ENCODE peak calls at places on chromosomes 12 and 14, in nine cellular contexts. One of them, this sample, is unnamed.

GRCh38 chr12:130945793-130946492 is 7.8 kb upstream of the ADGRD1 start:
- DNase-seq in iPS-NIHi11: no peak
- DNase-seq in amniotic stem cell: no peak
- DNase-seq in amygdala: no peak
- DNase-seq in cerebellum: no peak
- DNase-seq in NCI-H446: no peak
- DNase-seq in astrocyte of the spinal cord: no peak
- DNase-seq in cardiac muscle cell: no peak
- DNase-seq in left ventricle myocardium inferior: no peak
- DNase-seq in this sample: peak

GRCh38 chr14:83058068-83058467 is 1524.4 kb upstream of the SEL1L start:
- DNase-seq in amygdala: no peak
- DNase-seq in amniotic stem cell: no peak
- DNase-seq in iPS-NIHi11: no peak
- DNase-seq in NCI-H446: no peak
- DNase-seq in left ventricle myocardium inferior: no peak
- DNase-seq in astrocyte of the spinal cord: no peak
- DNase-seq in cardiac muscle cell: no peak
- DNase-seq in cerebellum: no peak
- DNase-seq in this sample: no peak

GRCh38 chr14:70096866-70097265 is 91.9 kb downstream of the SLC8A3 start:
- DNase-seq in astrocyte of the spinal cord: no peak
- DNase-seq in left ventricle myocardium inferior: no peak
- DNase-seq in cerebellum: no peak
- DNase-seq in amygdala: no peak
- DNase-seq in NCI-H446: no peak
- DNase-seq in cardiac muscle cell: peak
- DNase-seq in amniotic stem cell: no peak
- DNase-seq in iPS-NIHi11: peak
- DNase-seq in this sample: no peak

GRCh38 chr14:90739318-90740077 is 76.7 kb downstream of the TTC7B start:
- DNase-seq in astrocyte of the spinal cord: no peak
- DNase-seq in left ventricle myocardium inferior: no peak
- DNase-seq in amygdala: no peak
- DNase-seq in cerebellum: no peak
- DNase-seq in NCI-H446: peak
- DNase-seq in cardiac muscle cell: no peak
- DNase-seq in iPS-NIHi11: no peak
- DNase-seq in amniotic stem cell: no peak
- DNase-seq in this sample: no peak

GRCh38 chr14:104249092-104249491 is 110.7 kb downstream of the KIF26A start:
- DNase-seq in cerebellum: no peak
- DNase-seq in iPS-NIHi11: no peak
- DNase-seq in astrocyte of the spinal cord: no peak
- DNase-seq in NCI-H446: no peak
- DNase-seq in left ventricle myocardium inferior: no peak
- DNase-seq in amygdala: no peak
- DNase-seq in amniotic stem cell: no peak
- DNase-seq in cardiac muscle cell: no peak
- DNase-seq in this sample: no peak

GRCh38 chr14:96895658-96896271 is 98.6 kb downstream of the VRK1 start:
- DNase-seq in NCI-H446: no peak
- DNase-seq in amniotic stem cell: no peak
- DNase-seq in iPS-NIHi11: no peak
- DNase-seq in astrocyte of the spinal cord: no peak
- DNase-seq in cerebellum: no peak
- DNase-seq in left ventricle myocardium inferior: no peak
- DNase-seq in cardiac muscle cell: no peak
- DNase-seq in amygdala: no peak
- DNase-seq in this sample: no peak

GRCh38 chr12:47408171-47408871 is 297.5 kb downstream of the RPAP3 start:
- DNase-seq in astrocyte of the spinal cord: no peak
- DNase-seq in amniotic stem cell: no peak
- DNase-seq in iPS-NIHi11: peak
- DNase-seq in left ventricle myocardium inferior: no peak
- DNase-seq in cardiac muscle cell: no peak
- DNase-seq in cerebellum: no peak
- DNase-seq in NCI-H446: no peak
- DNase-seq in amygdala: no peak
- DNase-seq in this sample: no peak

GRCh38 chr12:57280234-57281062 is 29.5 kb upstream of the STAC3 start:
- DNase-seq in cardiac muscle cell: no peak
- DNase-seq in left ventricle myocardium inferior: no peak
- DNase-seq in amygdala: no peak
- DNase-seq in NCI-H446: no peak
- DNase-seq in iPS-NIHi11: peak
- DNase-seq in cerebellum: no peak
- DNase-seq in astrocyte of the spinal cord: peak
- DNase-seq in amniotic stem cell: peak
- DNase-seq in this sample: no peak

GRCh38 chr12:128353271-128353670 is 86.3 kb downstream of the TMEM132C start:
- DNase-seq in left ventricle myocardium inferior: no peak
- DNase-seq in astrocyte of the spinal cord: no peak
- DNase-seq in cerebellum: no peak
- DNase-seq in iPS-NIHi11: no peak
- DNase-seq in amniotic stem cell: no peak
- DNase-seq in cardiac muscle cell: no peak
- DNase-seq in amygdala: no peak
- DNase-seq in NCI-H446: no peak
- DNase-seq in this sample: no peak

GRCh38 chr12:32034045-32034444 is 72.6 kb upstream of the BICD1 start:
- DNase-seq in amniotic stem cell: no peak
- DNase-seq in amygdala: no peak
- DNase-seq in cerebellum: no peak
- DNase-seq in cardiac muscle cell: peak
- DNase-seq in iPS-NIHi11: no peak
- DNase-seq in NCI-H446: no peak
- DNase-seq in left ventricle myocardium inferior: no peak
- DNase-seq in astrocyte of the spinal cord: no peak
- DNase-seq in this sample: no peak

GRCh38 chr12:6646276-6647082 is 753 bp downstream of the ACRBP start:
- DNase-seq in amniotic stem cell: no peak
- DNase-seq in cerebellum: peak
- DNase-seq in iPS-NIHi11: peak
- DNase-seq in left ventricle myocardium inferior: no peak
- DNase-seq in astrocyte of the spinal cord: no peak
- DNase-seq in NCI-H446: no peak
- DNase-seq in cardiac muscle cell: no peak
- DNase-seq in amygdala: no peak
- DNase-seq in this sample: no peak

GRCh38 chr12:27524839-27525238 is 833 bp downstream of the PPFIBP1 start:
- DNase-seq in cerebellum: no peak
- DNase-seq in iPS-NIHi11: no peak
- DNase-seq in amniotic stem cell: no peak
- DNase-seq in astrocyte of the spinal cord: peak
- DNase-seq in left ventricle myocardium inferior: no peak
- DNase-seq in NCI-H446: no peak
- DNase-seq in cardiac muscle cell: no peak
- DNase-seq in amygdala: no peak
- DNase-seq in this sample: peak

GRCh38 chr12:132600048-132601032 is 10.0 kb downstream of the LRCOL1 start:
- DNase-seq in astrocyte of the spinal cord: peak
- DNase-seq in cerebellum: peak
- DNase-seq in cardiac muscle cell: peak
- DNase-seq in left ventricle myocardium inferior: peak
- DNase-seq in iPS-NIHi11: peak
- DNase-seq in NCI-H446: peak
- DNase-seq in amygdala: peak
- DNase-seq in amniotic stem cell: no peak
- DNase-seq in this sample: peak

GRCh38 chr12:130951636-130952035 is 2.1 kb upstream of the ADGRD1 start:
- DNase-seq in cerebellum: no peak
- DNase-seq in NCI-H446: no peak
- DNase-seq in iPS-NIHi11: no peak
- DNase-seq in astrocyte of the spinal cord: no peak
- DNase-seq in cardiac muscle cell: no peak
- DNase-seq in amniotic stem cell: no peak
- DNase-seq in left ventricle myocardium inferior: no peak
- DNase-seq in amygdala: no peak
- DNase-seq in this sample: no peak

GRCh38 chr14:105855246-105855892 is 329.0 kb downstream of the TMEM121 start:
- DNase-seq in cerebellum: no peak
- DNase-seq in amniotic stem cell: no peak
- DNase-seq in NCI-H446: no peak
- DNase-seq in cardiac muscle cell: no peak
- DNase-seq in left ventricle myocardium inferior: peak
- DNase-seq in astrocyte of the spinal cord: no peak
- DNase-seq in amygdala: no peak
- DNase-seq in iPS-NIHi11: no peak
- DNase-seq in this sample: peak

GRCh38 chr14:86683525-86683924 is 1153.6 kb downstream of the FLRT2 start:
- DNase-seq in amniotic stem cell: no peak
- DNase-seq in amygdala: no peak
- DNase-seq in iPS-NIHi11: no peak
- DNase-seq in cerebellum: no peak
- DNase-seq in left ventricle myocardium inferior: no peak
- DNase-seq in cardiac muscle cell: no peak
- DNase-seq in NCI-H446: no peak
- DNase-seq in astrocyte of the spinal cord: no peak
- DNase-seq in this sample: no peak

This sample was measured in testis.